ENCODE peak calls at places on chromosome 14, in four cellular contexts. A is effector CD8-positive, alpha-beta T cell; X is mesendoderm; N is DMS153. I is an unnamed sample.

GRCh38 chr14:61584258-61584657 is 111.1 kb upstream of the HIF1A start:
- DNase-seq in N (no peak), A (no peak), X (no peak), I (no peak)

GRCh38 chr14:69092840-69093422 is 60.0 kb downstream of the DCAF5 start:
- DNase-seq in A (no peak), N (no peak), X (no peak), I (no peak)

GRCh38 chr14:74660167-74660566 is 48.1 kb upstream of the LTBP2 start:
- DNase-seq in N (no peak), X (no peak), A (no peak), I (no peak)

GRCh38 chr14:29037428-29037827 is 270.8 kb downstream of the FOXG1 start:
- DNase-seq in X (no peak), N (peak; percentile 86), A (no peak), I (no peak)

GRCh38 chr14:90419200-90419599 is 22.4 kb downstream of the CALM1 start:
- DNase-seq in X (no peak), A (no peak), N (peak; percentile 76), I (no peak)

GRCh38 chr14:29321646-29322045 is 555.1 kb downstream of the FOXG1 start:
- DNase-seq in N (no peak), X (peak; percentile 15), A (no peak), I (no peak)

GRCh38 chr14:79643132-79643531 is 568.2 kb downstream of the DIO2 start:
- DNase-seq in X (no peak), A (no peak), N (no peak), I (no peak)

GRCh38 chr14:64684091-64684490 is 20.1 kb upstream of the PLEKHG3 start:
- DNase-seq in N (no peak), A (no peak), X (no peak), I (no peak)

GRCh38 chr14:103846569-103847438 is 571 bp downstream of the PPP1R13B start:
- DNase-seq in N (no peak), X (peak; percentile 45), A (peak; percentile 29), I (no peak)

GRCh38 chr14:21525995-21526671 is at the start of gene SALL2:
- DNase-seq in A (peak; percentile 69), X (peak; percentile 99), N (peak; percentile 88), I (peak; percentile 97)

GRCh38 chr14:58395815-58396626 is at the start of gene TOMM20L:
- DNase-seq in A (peak; percentile 55), N (peak; percentile 56), X (peak; percentile 91), I (peak; percentile 16)

GRCh38 chr14:24428628-24429394 is 657 bp downstream of the CBLN3 start:
- DNase-seq in N (no peak), X (peak; percentile 26), A (no peak), I (no peak)

GRCh38 chr14:60658116-60658515 is 8.8 kb upstream of the SIX1 start:
- DNase-seq in A (no peak), X (peak; percentile 35), N (no peak), I (no peak)

GRCh38 chr14:66539034-66539433 is 31.1 kb downstream of the GPHN start:
- DNase-seq in N (no peak), X (peak; percentile 21), A (no peak), I (no peak)